ENCODE peak calls at places on chromosomes 3 and 15, in eight cellular contexts. K is astrocyte of the spinal cord, Z is neuronal stem cell, O is GM23248, C is cardiac muscle cell, W is A549, E is transverse colon, M is fibroblast of the aortic adventitia. X is an unnamed sample.

GRCh38 chr3:150410311-150411105 is 2.4 kb downstream of the TSC22D2 start:
- DNase-seq in K (no peak), Z (no peak), O (peak), C (peak), W (peak), E (peak), M (peak), X (no peak)

GRCh38 chr3:173688216-173688842 is 290.8 kb downstream of the NLGN1 start:
- DNase-seq in K (peak), Z (no peak), O (peak), C (no peak), W (no peak), E (no peak), M (no peak), X (no peak)

GRCh38 chr15:67508367-67508766 is 12.6 kb upstream of the C15orf61 start:
- DNase-seq in K (no peak), Z (no peak), O (no peak), C (no peak), W (no peak), E (no peak), M (no peak), X (no peak)

GRCh38 chr3:43523454-43524053 is 98.3 kb downstream of the ANO10 start:
- DNase-seq in K (no peak), Z (no peak), O (peak), C (no peak), W (no peak), E (no peak), M (no peak), X (no peak)

GRCh38 chr3:94472511-94472910 is 409.6 kb downstream of the NSUN3 start:
- DNase-seq in K (no peak), Z (no peak), O (no peak), C (no peak), W (no peak), E (no peak), M (no peak), X (no peak)

GRCh38 chr15:81752149-81752942 is 293.5 kb downstream of the MEX3B start:
- DNase-seq in K (no peak), Z (no peak), O (peak), C (peak), W (no peak), E (peak), M (peak), X (peak)

GRCh38 chr3:164655462-164655861 is 422.8 kb downstream of the SI start:
- DNase-seq in K (no peak), Z (no peak), O (no peak), C (no peak), W (no peak), E (no peak), M (no peak), X (no peak)

GRCh38 chr3:115071611-115072010 is 75.5 kb downstream of the ZBTB20 start:
- DNase-seq in K (peak), Z (no peak), O (peak), C (no peak), W (no peak), E (no peak), M (peak), X (no peak)

GRCh38 chr15:78923480-78924360 is 21.1 kb downstream of the CTSH start:
- DNase-seq in K (no peak), Z (no peak), O (no peak), C (no peak), W (no peak), E (no peak), M (no peak), X (no peak)

GRCh38 chr15:66603301-66604179 is 37.7 kb upstream of the LCTL start:
- DNase-seq in K (peak), Z (peak), O (peak), C (peak), W (peak), E (peak), M (peak), X (peak)

GRCh38 chr3:15815696-15816095 is 17.9 kb upstream of the ANKRD28 start:
- DNase-seq in K (peak), Z (no peak), O (peak), C (peak), W (peak), E (no peak), M (peak), X (no peak)

GRCh38 chr3:135348698-135349097 is 553.6 kb downstream of the EPHB1 start:
- DNase-seq in K (no peak), Z (no peak), O (no peak), C (no peak), W (no peak), E (no peak), M (no peak), X (no peak)

GRCh38 chr3:53490131-53490474 is 4.3 kb upstream of the CACNA1D start:
- DNase-seq in K (no peak), Z (no peak), O (no peak), C (no peak), W (no peak), E (no peak), M (no peak), X (no peak)

GRCh38 chr3:52820741-52821140 is 9.7 kb downstream of the ITIH4 start:
- DNase-seq in K (peak), Z (peak), O (peak), C (peak), W (peak), E (no peak), M (no peak), X (no peak)

GRCh38 chr3:172869797-172870518 is 119.4 kb downstream of the ECT2 start:
- DNase-seq in K (no peak), Z (no peak), O (no peak), C (no peak), W (no peak), E (no peak), M (no peak), X (no peak)

GRCh38 chr3:128794788-128795649 is 69.0 kb downstream of the RAB7A start:
- DNase-seq in K (peak), Z (peak), O (peak), C (peak), W (peak), E (peak), M (peak), X (peak)

GRCh38 chr3:123660900-123661299 is 76.0 kb upstream of the HACD2 start:
- DNase-seq in K (peak), Z (no peak), O (peak), C (peak), W (no peak), E (peak), M (peak), X (no peak)

GRCh38 chr15:26561994-26562730 is 210.7 kb downstream of the GABRB3 start:
- DNase-seq in K (no peak), Z (no peak), O (no peak), C (no peak), W (peak), E (no peak), M (no peak), X (no peak)

GRCh38 chr15:71654714-71655174 is 155.6 kb upstream of the NR2E3 start:
- DNase-seq in K (no peak), Z (no peak), O (peak), C (no peak), W (no peak), E (no peak), M (peak), X (no peak)

GRCh38 chr3:184537885-184538599 is 23.5 kb upstream of the EPHB3 start:
- DNase-seq in K (no peak), Z (no peak), O (no peak), C (no peak), W (no peak), E (no peak), M (no peak), X (no peak)

GRCh38 chr3:123105201-123106189 is 38.7 kb downstream of the PDIA5 start:
- DNase-seq in K (no peak), Z (peak), O (no peak), C (no peak), W (no peak), E (no peak), M (no peak), X (no peak)

GRCh38 chr3:126655887-126656286 is 963 bp upstream of the TXNRD3 start:
- DNase-seq in K (no peak), Z (no peak), O (no peak), C (no peak), W (no peak), E (no peak), M (no peak), X (no peak)

GRCh38 chr15:41862515-41863116 is 24.0 kb downstream of the PLA2G4B start:
- DNase-seq in K (no peak), Z (no peak), O (no peak), C (no peak), W (no peak), E (peak), M (no peak), X (no peak)

GRCh38 chr3:12983326-12983725 is 89.9 kb downstream of the IQSEC1 start:
- DNase-seq in K (no peak), Z (no peak), O (no peak), C (no peak), W (no peak), E (no peak), M (no peak), X (no peak)

GRCh38 chr3:51678186-51678585 is 7.1 kb downstream of the TEX264 start:
- DNase-seq in K (no peak), Z (no peak), O (no peak), C (no peak), W (no peak), E (no peak), M (no peak), X (no peak)

GRCh38 chr3:58025824-58026579 is 17.8 kb downstream of the FLNB start:
- DNase-seq in K (peak), Z (no peak), O (peak), C (peak), W (peak), E (no peak), M (peak), X (no peak)

GRCh38 chr3:51974277-51974962 is 444 bp upstream of the ABHD14A start:
- DNase-seq in K (no peak), Z (no peak), O (peak), C (no peak), W (no peak), E (peak), M (no peak), X (no peak)

GRCh38 chr3:114272271-114272670 is 21.6 kb upstream of the TIGIT start:
- DNase-seq in K (peak), Z (no peak), O (no peak), C (no peak), W (no peak), E (no peak), M (peak), X (no peak)

GRCh38 chr3:109643590-109643989 is 306.2 kb upstream of the DPPA4 start:
- DNase-seq in K (peak), Z (no peak), O (peak), C (no peak), W (peak), E (no peak), M (peak), X (no peak)

GRCh38 chr3:10772230-10773161 is 43.5 kb upstream of the SLC6A11 start:
- DNase-seq in K (no peak), Z (no peak), O (peak), C (no peak), W (peak), E (no peak), M (peak), X (no peak)

GRCh38 chr3:6631376-6631775 is 229.5 kb upstream of the GRM7 start:
- DNase-seq in K (no peak), Z (no peak), O (no peak), C (no peak), W (no peak), E (no peak), M (no peak), X (no peak)
- H3K4me3 ChIP-seq in K (no peak), Z (no peak), O (no peak), C (no peak), W (no peak), E (no peak), M (no peak), X (no peak)

GRCh38 chr3:71647751-71648150 is 64.2 kb upstream of the FOXP1 start:
- DNase-seq in K (no peak), Z (no peak), O (no peak), C (no peak), W (no peak), E (no peak), M (no peak), X (no peak)
- H3K4me3 ChIP-seq in K (no peak), Z (no peak), O (no peak), C (no peak), W (no peak), E (no peak), M (no peak), X (no peak)

GRCh38 chr3:131535131-131535530 is 32.4 kb upstream of the MRPL3 start:
- DNase-seq in K (peak), Z (no peak), O (peak), C (no peak), W (no peak), E (no peak), M (peak), X (no peak)
- H3K4me3 ChIP-seq in K (no peak), Z (no peak), O (peak), C (no peak), W (no peak), E (no peak), M (no peak), X (no peak)

DNA sequence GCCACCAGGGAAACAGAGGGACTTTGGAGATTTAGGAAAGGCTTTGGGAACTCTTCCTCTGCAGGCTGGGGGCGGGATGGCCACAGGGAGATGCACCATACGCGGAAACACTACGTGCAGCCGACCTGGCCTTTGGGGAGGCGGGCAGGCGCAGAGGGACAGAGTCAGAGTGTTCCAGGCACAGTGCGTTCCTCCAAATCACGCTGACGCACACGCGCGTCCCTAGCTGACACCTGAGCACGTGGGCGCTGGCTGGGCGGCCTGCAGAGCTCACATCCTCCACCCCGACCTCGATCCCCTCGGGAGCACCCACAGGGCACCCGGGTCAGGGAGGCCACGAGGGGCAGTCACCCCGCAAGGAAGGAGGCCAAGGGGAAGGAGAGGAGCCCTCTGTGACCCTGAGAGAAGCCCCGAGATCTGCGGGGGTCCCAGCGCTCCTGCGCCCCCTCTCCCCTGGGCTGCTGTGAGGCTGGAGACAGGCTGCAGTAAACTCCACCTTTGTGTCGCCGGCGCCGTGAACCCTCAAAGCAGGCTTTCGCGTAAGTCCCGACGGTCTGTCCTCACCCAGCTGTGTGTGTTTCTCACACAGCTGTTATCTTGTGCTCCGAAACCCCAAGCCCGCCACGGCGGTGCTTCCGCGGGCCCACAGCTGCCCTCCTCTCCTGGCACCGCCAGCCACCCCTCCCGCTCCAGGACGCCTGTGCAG is 196.3 kb downstream of the OCA2 start:
- DNase-seq in K (no peak), Z (no peak), O (no peak), C (no peak), W (no peak), E (no peak), M (no peak), X (no peak)
- H3K4me3 ChIP-seq in K (no peak), Z (peak), O (no peak), C (no peak), W (no peak), E (no peak), M (no peak), X (no peak)

GRCh38 chr3:167033866-167034265 is 346.2 kb downstream of the ZBBX start:
- DNase-seq in K (no peak), Z (no peak), O (no peak), C (no peak), W (no peak), E (no peak), M (no peak), X (no peak)

GRCh38 chr3:167032267-167032876 is 347.7 kb downstream of the ZBBX start:
- DNase-seq in K (peak), Z (peak), O (peak), C (peak), W (peak), E (no peak), M (peak), X (peak)

GRCh38 chr3:167030059-167030458 is 350.0 kb downstream of the ZBBX start:
- DNase-seq in K (no peak), Z (no peak), O (no peak), C (no peak), W (no peak), E (no peak), M (no peak), X (no peak)

DNA sequence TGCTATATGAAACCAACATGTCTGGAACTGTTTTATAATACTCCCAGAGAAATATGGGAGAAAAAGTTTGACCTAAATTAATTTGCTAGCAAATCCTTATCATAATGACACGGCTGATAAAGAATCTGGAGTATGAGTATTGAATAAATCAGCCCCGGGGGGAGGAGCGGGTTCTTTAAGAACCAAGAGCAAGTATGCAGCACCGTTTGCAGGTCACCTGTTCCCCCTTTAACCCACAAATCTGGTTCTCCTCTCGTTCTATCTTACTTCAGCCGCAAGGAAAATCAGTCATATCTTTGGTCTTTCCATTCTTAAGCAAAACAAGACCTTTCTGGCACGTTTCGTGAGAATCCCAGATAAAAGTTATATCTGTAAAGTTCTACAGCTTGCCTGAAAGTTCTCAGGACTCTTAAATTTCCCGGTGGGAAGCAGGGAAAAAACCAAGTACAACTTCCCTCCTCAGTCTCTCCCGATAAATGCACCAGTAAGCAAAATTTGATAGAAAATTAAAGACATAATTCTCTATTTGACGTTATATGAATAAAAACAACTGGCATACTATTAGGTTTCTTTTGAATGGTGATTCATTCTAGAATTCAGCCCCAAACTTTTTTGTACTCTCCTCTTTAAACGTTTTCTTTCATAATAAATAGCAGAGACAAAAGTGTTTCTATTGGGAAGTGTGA is 348.6 kb downstream of the ZBBX start:
- DNase-seq in K (no peak), Z (no peak), O (no peak), C (no peak), W (no peak), E (no peak), M (no peak), X (no peak)
- H3K4me3 ChIP-seq in K (no peak), Z (no peak), O (no peak), C (no peak), W (no peak), E (no peak), M (no peak), X (no peak)

DNA sequence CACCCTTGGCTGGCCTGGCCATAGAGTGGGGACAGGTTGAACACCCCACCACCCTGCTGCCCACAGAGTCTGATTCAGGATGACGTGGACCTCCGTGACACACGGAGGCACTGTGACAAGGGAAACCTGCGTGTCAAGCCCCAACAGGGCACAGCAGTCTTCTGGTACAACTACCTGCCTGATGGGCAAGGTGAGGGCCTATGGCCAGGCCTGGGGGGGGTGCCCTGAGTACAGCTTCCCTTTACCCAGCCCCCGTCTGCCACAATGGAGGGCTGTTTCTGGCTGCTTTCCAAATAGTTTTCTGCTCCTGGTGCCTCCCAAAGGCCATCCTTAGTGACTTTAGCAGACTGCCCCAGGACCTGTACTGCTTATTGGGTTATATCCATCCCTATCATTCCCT is 1.2 kb upstream of the WDR6 start:
- DNase-seq in K (no peak), Z (no peak), O (no peak), C (no peak), W (no peak), E (no peak), M (no peak), X (no peak)
- H3K4me3 ChIP-seq in K (peak), Z (no peak), O (peak), C (no peak), W (peak), E (no peak), M (peak), X (peak)

DNA sequence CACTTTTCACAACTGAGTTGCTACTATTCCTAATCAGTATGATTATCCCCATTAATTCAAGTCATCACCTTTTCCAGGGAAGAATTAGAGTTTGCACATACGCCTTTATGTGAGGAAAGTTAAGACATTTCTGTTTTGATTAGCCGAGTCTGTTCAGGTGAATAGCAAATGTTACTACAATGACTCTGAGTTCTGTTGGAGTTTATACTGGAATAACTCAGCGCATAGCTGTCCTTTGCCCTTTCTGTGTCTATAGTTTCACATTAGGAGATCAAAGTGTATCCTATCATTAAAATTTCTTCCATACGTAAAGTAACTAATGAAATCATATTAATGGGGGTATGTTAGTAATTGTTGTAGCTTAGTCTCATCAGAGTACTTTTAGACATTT is 4.9 kb downstream of the RAB8B start:
- DNase-seq in K (no peak), Z (no peak), O (no peak), C (no peak), W (no peak), E (no peak), M (no peak), X (no peak)
- H3K4me3 ChIP-seq in K (no peak), Z (no peak), O (peak), C (no peak), W (no peak), E (no peak), M (no peak), X (peak)

GRCh38 chr15:34610388-34610787 is 26.9 kb upstream of the GOLGA8B start:
- DNase-seq in K (no peak), Z (no peak), O (peak), C (peak), W (peak), E (no peak), M (peak), X (peak)
- H3K4me3 ChIP-seq in K (no peak), Z (no peak), O (no peak), C (no peak), W (no peak), E (no peak), M (no peak), X (no peak)

DNA sequence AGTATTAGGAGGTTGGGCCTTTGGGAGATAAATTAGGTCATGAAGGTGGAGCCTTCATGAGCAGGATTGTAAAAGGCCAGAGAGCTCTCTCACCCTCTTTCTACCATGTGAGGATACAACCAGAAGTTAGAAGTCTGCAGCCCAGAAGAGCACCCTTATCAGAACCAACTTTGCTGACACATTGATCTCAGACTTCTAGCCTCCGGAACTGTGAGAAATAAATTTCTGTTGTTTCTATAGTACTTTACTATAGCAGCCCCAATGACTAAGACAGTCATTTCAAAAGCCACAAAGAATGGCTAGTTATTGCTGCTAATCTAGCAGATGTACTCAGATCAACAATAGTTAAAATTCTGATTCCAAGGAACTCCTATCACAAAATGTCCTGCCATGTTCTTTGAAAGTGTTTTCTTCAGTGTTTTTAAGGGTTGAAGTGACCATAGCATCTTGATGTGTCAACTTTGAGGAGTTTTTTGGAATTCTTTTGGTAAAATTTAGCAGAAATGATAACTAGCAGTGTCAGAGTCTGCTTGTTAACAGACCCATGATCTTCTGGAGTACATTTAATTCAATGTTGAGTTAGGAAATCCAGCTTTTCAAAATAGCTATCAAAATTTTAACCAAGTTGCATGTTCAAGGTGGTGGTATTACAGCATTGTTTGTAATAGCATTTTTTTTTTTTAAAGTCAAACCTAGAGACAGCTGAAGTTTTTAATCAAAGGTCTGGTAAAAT is 10.3 kb downstream of the DZIP3 start:
- DNase-seq in K (no peak), Z (no peak), O (no peak), C (no peak), W (no peak), E (no peak), M (no peak), X (no peak)
- H3K4me3 ChIP-seq in K (no peak), Z (no peak), O (no peak), C (no peak), W (no peak), E (no peak), M (no peak), X (no peak)